ENCODE peak calls at places on chromosomes 11 and 22, in five cellular contexts. G is GM23248, B is GM23338, F is small intestine, W is body of pancreas. O is an unnamed sample. For H3K4me1, the result is how much of the 10 kb centered on the place peaks cover.

GRCh38 chr22:50008151-50009040 is 4.2 kb downstream of the IL17REL start:
- DNase-seq in W (no peak), F (no peak), B (peak), G (no peak), O (no peak)

GRCh38 chr11:11968511-11969280 is 39.7 kb downstream of the DKK3 start:
- DNase-seq in F (no peak), G (peak), W (no peak), B (no peak), O (no peak)

GRCh38 chr11:99423435-99423983 is 402.8 kb downstream of the CNTN5 start:
- DNase-seq in W (no peak), G (no peak), F (no peak), B (peak), O (no peak)

GRCh38 chr22:32829451-32829851 is 27.9 kb downstream of the TIMP3 start:
- DNase-seq in F (no peak), B (no peak), W (no peak), G (no peak), O (no peak)

GRCh38 chr11:64044730-64045386 is 9.1 kb downstream of the FLRT1 start:
- DNase-seq in W (no peak), B (no peak), G (no peak), F (no peak), O (no peak)

GRCh38 chr11:86249307-86250098 is 5.0 kb downstream of the EED start:
- DNase-seq in F (no peak), B (no peak), W (no peak), G (peak), O (no peak)

GRCh38 chr11:95569207-95569606 is 220.4 kb downstream of the FAM76B start:
- DNase-seq in G (no peak), W (no peak), F (no peak), B (no peak), O (no peak)

GRCh38 chr22:19886605-19887250 is 32.1 kb upstream of the GNB1L start:
- DNase-seq in B (no peak), F (no peak), W (no peak), G (peak), O (peak)

GRCh38 chr22:47784367-47784983 is 1022.0 kb downstream of the TBC1D22A start:
- DNase-seq in F (no peak), B (no peak), W (no peak), G (no peak), O (no peak)

GRCh38 chr11:111526501-111526900 is 11.9 kb downstream of the HOATZ start:
- DNase-seq in B (no peak), W (no peak), F (no peak), G (peak), O (no peak)

GRCh38 chr11:125356736-125357292 is 139.3 kb downstream of the FEZ1 start:
- DNase-seq in B (no peak), W (no peak), F (no peak), G (no peak), O (no peak)
- H3K4me1 ChIP-seq in B (under half), W (under half), F (under half), G (under half), O (under half)

DNA sequence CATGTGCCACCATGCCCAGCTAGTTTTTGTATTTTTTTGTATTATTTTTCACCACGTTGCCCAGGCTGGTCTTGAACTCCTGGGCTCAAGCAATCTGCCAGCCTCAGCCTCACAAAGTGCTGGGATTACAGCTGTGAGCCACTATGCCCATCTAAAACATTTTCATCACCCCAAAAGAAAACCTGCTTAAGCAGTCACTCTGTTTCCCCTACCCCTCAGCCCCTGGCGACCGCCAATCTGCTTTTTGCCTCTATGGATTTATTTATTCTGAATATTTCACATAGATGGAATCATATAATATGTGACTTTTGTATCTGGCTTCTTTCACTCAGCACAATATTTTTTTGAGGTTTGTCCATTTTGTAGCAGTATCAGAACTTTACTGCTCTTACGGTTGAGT is 18.6 kb upstream of the P2RY2 start:
- DNase-seq in W (no peak), G (no peak), F (no peak), B (no peak), O (no peak)
- H3K27ac ChIP-seq in W (no peak), G (no peak), F (no peak), B (no peak), O (no peak)

GRCh38 chr11:100689141-100689540 is 2.1 kb downstream of the ARHGAP42 start:
- DNase-seq in G (no peak), B (no peak), F (no peak), W (no peak), O (no peak)
- H3K4me3 ChIP-seq in G (no peak), B (peak), F (no peak), W (no peak), O (peak)

GRCh38 chr11:57311109-57311936 is 13.4 kb downstream of the TNKS1BP1 start:
- DNase-seq in B (peak), G (peak), W (peak), F (peak), O (peak)

GRCh38 chr11:57313788-57314135 is 11.0 kb downstream of the TNKS1BP1 start:
- DNase-seq in F (no peak), B (no peak), W (no peak), G (no peak), O (peak)

GRCh38 chr11:57314221-57314973 is 10.4 kb downstream of the TNKS1BP1 start:
- DNase-seq in B (no peak), W (no peak), G (no peak), F (no peak), O (peak)

GRCh38 chr11:57312511-57313021 is 12.2 kb downstream of the TNKS1BP1 start:
- DNase-seq in F (no peak), B (no peak), G (no peak), W (no peak), O (no peak)

DNA sequence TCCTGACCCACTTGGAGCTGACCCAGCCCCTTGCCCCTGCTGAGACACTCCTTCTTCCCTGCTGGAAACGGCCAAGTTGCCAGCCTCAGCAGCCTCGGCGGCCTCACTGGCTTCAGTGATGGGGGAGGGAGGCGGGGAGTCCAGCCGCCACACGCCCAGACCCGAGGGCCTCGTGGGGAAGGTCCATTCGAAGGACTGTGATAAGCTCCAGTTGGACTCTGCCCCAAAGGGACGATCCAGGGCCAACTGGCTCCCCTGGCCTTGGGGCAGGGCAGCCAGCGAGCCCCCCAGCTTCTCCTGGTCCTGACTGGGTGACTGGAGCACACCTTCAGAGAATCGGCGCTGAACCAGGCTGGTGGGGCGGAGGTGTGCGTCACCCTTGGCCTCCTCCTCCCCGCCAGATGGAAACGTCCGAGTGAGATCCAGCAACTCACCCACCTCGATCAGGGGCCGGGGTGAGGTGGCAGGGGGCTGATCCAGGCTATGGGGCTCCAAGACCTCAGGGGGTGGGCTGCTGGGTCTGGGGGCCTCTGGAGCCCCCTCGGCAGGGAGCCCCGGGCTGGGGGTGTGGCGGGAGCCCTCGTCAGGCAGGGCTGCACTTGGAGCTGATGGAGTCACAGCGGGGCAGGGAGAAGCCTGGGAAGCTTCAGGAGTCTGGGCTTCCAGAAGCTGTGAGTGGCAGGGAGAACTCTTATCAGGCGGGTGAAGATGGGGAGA is 11.5 kb downstream of the TNKS1BP1 start:
- DNase-seq in F (peak), B (no peak), W (no peak), G (no peak), O (peak)
- H3K4me1 ChIP-seq in F (under half), B (under half), W (half or more), G (under half), O (under half)

DNA sequence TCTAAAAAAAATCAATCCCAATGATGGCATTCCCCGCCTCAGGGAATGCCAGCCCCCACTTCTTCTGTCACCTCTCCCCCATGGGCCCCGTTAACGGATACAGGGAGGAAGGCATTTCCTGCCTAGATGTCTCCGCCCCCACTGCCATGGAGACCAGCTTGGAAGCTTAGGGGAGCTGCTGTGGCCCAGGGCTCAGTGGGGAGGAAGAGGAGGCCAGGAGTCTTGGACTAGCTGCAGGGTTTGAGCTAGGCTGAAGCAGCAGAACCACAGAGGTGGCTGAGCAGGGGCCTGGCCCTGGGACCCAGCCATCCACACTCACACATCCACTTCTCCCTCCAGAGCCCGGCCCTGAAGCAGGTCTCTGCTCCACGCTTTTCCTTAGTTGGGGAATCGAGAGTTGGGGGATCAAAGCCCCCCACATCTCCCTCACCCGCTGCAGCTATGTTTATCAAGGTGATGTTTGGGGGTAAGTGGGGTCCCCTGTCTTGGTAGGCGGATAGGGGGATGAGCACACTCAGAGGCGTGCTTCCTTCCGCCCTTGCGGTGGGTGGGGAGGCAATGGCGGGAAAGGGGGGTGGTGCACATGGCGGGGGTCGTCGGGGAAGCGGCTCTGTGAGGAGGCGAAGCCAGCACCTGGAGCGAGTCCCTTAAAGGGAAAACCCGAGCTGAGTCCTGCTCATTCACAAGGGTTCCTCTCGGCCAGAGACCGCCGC is at the start of gene C22orf15:
- DNase-seq in B (peak), G (peak), F (no peak), W (no peak), O (peak)
- H3K27ac ChIP-seq in B (peak), G (no peak), F (no peak), W (no peak), O (no peak)

GRCh38 chr11:117145393-117145761 is 1.3 kb downstream of the PAFAH1B2 start:
- DNase-seq in B (peak), W (no peak), F (no peak), G (peak), O (no peak)
- H3K4me3 ChIP-seq in B (peak), W (peak), F (peak), G (peak), O (peak)

GRCh38 chr11:68340003-68340767 is 27.8 kb downstream of the LRP5 start:
- DNase-seq in B (no peak), F (no peak), G (no peak), W (no peak), O (no peak)
- H3K4me1 ChIP-seq in B (under half), F (under half), G (under half), W (under half), O (under half)

GRCh38 chr11:131592152-131592551 is 221.7 kb downstream of the NTM start:
- DNase-seq in B (no peak), G (no peak), F (no peak), W (no peak), O (no peak)

GRCh38 chr11:131583823-131584222 is 213.4 kb downstream of the NTM start:
- DNase-seq in G (no peak), F (no peak), B (no peak), W (no peak), O (no peak)

GRCh38 chr11:131584694-131585592 is 214.5 kb downstream of the NTM start:
- DNase-seq in W (no peak), F (no peak), G (no peak), B (peak), O (peak)

GRCh38 chr11:131591051-131591461 is 220.6 kb downstream of the NTM start:
- DNase-seq in W (no peak), G (peak), B (peak), F (no peak), O (no peak)

DNA sequence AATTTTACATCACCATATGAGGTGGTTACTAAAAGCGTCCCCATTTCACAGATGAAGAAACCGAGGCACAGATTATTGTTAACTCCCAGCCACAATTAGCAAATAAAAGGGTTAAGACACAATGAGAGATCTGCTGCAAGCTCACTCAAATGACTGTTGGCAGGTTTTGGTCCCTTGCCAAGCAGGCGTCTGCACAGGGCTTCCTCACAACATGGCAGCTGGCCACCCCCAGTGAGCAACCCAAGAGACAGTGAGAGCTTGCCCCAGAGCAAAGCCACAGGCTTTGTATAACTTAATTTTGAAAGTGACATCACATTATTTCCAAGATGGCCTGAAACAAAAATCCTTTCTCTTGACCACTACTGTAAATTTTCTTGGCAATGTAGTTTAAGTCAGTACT is 217.6 kb downstream of the NTM start:
- DNase-seq in F (no peak), W (no peak), B (no peak), G (no peak), O (no peak)
- H3K27ac ChIP-seq in F (no peak), W (no peak), B (no peak), G (no peak), O (no peak)